ENCODE peak calls at places on chromosomes 13 and 19, in seven cellular contexts. M is HFFc6; B is MCF 10A; Z is HFF-Myc; J is stimulated activated CD4-positive, alpha-beta T cell treated with anti-CD3 and anti-CD28 coated beads, Interleukin-2, amount 100 ng/mL, for 48 hours; O is fibroblast of lung; H is ascending aorta. U is an unnamed sample.
A peak's percentile ranks its signal among the peaks of the same experiment; 100 is the strongest.

GRCh38 chr13:66618702-66619101 is 611.4 kb downstream of the PCDH9 start:
- DNase-seq in M (peak; percentile 51), B (peak; percentile 36), Z (peak; percentile 12), J (no peak), O (peak; percentile 46), H (no peak), U (no peak)

GRCh38 chr19:4042731-4043082 is 24.0 kb downstream of the ZBTB7A start:
- DNase-seq in M (no peak), B (no peak), Z (no peak), J (no peak), O (no peak), H (no peak), U (no peak)

GRCh38 chr13:30108913-30109237 is 198.5 kb downstream of the KATNAL1 start:
- DNase-seq in M (no peak), B (peak; percentile 92), Z (no peak), J (no peak), O (no peak), H (no peak), U (no peak)

GRCh38 chr13:36919833-36920611 is at the start of gene SMAD9:
- DNase-seq in M (peak; percentile 63), B (peak; percentile 73), Z (no peak), J (peak; percentile 16), O (peak; percentile 69), H (no peak), U (no peak)

GRCh38 chr13:31885994-31886393 is 145.6 kb upstream of the FRY start:
- DNase-seq in M (no peak), B (no peak), Z (no peak), J (no peak), O (peak; percentile 28), H (no peak), U (no peak)

GRCh38 chr13:100203696-100204367 is 114.9 kb downstream of the PCCA start:
- DNase-seq in M (peak; percentile 67), B (no peak), Z (peak; percentile 19), J (no peak), O (peak; percentile 89), H (no peak), U (no peak)

GRCh38 chr19:42284641-42285341 is 15.7 kb downstream of the CIC start:
- DNase-seq in M (no peak), B (no peak), Z (no peak), J (no peak), O (no peak), H (no peak), U (no peak)

GRCh38 chr19:16940626-16941025 is 51.8 kb downstream of the F2RL3 start:
- DNase-seq in M (no peak), B (no peak), Z (no peak), J (no peak), O (no peak), H (no peak), U (no peak)

GRCh38 chr19:28076628-28077027 is 1136.3 kb downstream of the UQCRFS1 start:
- DNase-seq in M (no peak), B (no peak), Z (no peak), J (no peak), O (no peak), H (no peak), U (no peak)

U was measured in AG09309.